ENCODE peak calls at places on chromosome 9, in nine cellular contexts. One of them, this sample, is unnamed.

GRCh38 chr9:15287309-15287708 is 19.7 kb downstream of the TTC39B start:
- DNase-seq in Panc1: no peak
- DNase-seq in A673: no peak
- DNase-seq in A172: no peak
- DNase-seq in SJSA1: no peak
- DNase-seq in heart right ventricle: no peak
- DNase-seq in fibroblast of pulmonary artery: no peak
- DNase-seq in activated T-helper 1 cell treated with Interleukin-2 at 50 U/mL for 16 hours: no peak
- DNase-seq in NCI-H446 treated with DMSO at 0.1 percent for 48 hours: no peak
- DNase-seq in this sample: peak; percentile 17

GRCh38 chr9:38164659-38165221 is 95.7 kb upstream of the SHB start:
- DNase-seq in Panc1: no peak
- DNase-seq in A673: no peak
- DNase-seq in A172: no peak
- DNase-seq in SJSA1: no peak
- DNase-seq in heart right ventricle: no peak
- DNase-seq in fibroblast of pulmonary artery: no peak
- DNase-seq in activated T-helper 1 cell treated with Interleukin-2 at 50 U/mL for 16 hours: no peak
- DNase-seq in NCI-H446 treated with DMSO at 0.1 percent for 48 hours: no peak
- DNase-seq in this sample: no peak

GRCh38 chr9:112755059-112755458 is 4.5 kb downstream of the SNX30 start:
- DNase-seq in Panc1: no peak
- DNase-seq in A673: no peak
- DNase-seq in A172: no peak
- DNase-seq in SJSA1: no peak
- DNase-seq in heart right ventricle: no peak
- DNase-seq in fibroblast of pulmonary artery: peak; percentile 62
- DNase-seq in activated T-helper 1 cell treated with Interleukin-2 at 50 U/mL for 16 hours: no peak
- DNase-seq in NCI-H446 treated with DMSO at 0.1 percent for 48 hours: no peak
- DNase-seq in this sample: peak; percentile 44

GRCh38 chr9:6759114-6759977 is 1.6 kb downstream of the KDM4C start:
- DNase-seq in Panc1: no peak
- DNase-seq in A673: peak; percentile 42
- DNase-seq in A172: peak; percentile 63
- DNase-seq in SJSA1: no peak
- DNase-seq in heart right ventricle: no peak
- DNase-seq in fibroblast of pulmonary artery: peak; percentile 83
- DNase-seq in activated T-helper 1 cell treated with Interleukin-2 at 50 U/mL for 16 hours: no peak
- DNase-seq in NCI-H446 treated with DMSO at 0.1 percent for 48 hours: peak; percentile 22
- DNase-seq in this sample: peak; percentile 37

GRCh38 chr9:81588148-81588874 is 101.0 kb downstream of the TLE1 start:
- DNase-seq in Panc1: peak; percentile 85
- DNase-seq in A673: no peak
- DNase-seq in A172: no peak
- DNase-seq in SJSA1: peak; percentile 54
- DNase-seq in heart right ventricle: no peak
- DNase-seq in fibroblast of pulmonary artery: peak; percentile 61
- DNase-seq in activated T-helper 1 cell treated with Interleukin-2 at 50 U/mL for 16 hours: no peak
- DNase-seq in NCI-H446 treated with DMSO at 0.1 percent for 48 hours: no peak
- DNase-seq in this sample: peak; percentile 63

GRCh38 chr9:137515338-137515724 is 34.9 kb downstream of the PNPLA7 start:
- DNase-seq in Panc1: no peak
- DNase-seq in A673: no peak
- DNase-seq in A172: no peak
- DNase-seq in SJSA1: no peak
- DNase-seq in heart right ventricle: no peak
- DNase-seq in fibroblast of pulmonary artery: no peak
- DNase-seq in activated T-helper 1 cell treated with Interleukin-2 at 50 U/mL for 16 hours: no peak
- DNase-seq in NCI-H446 treated with DMSO at 0.1 percent for 48 hours: no peak
- DNase-seq in this sample: no peak

GRCh38 chr9:97304586-97304985 is 2.9 kb upstream of the CCDC180 start:
- DNase-seq in Panc1: no peak
- DNase-seq in A673: no peak
- DNase-seq in A172: no peak
- DNase-seq in SJSA1: no peak
- DNase-seq in heart right ventricle: no peak
- DNase-seq in fibroblast of pulmonary artery: no peak
- DNase-seq in activated T-helper 1 cell treated with Interleukin-2 at 50 U/mL for 16 hours: no peak
- DNase-seq in NCI-H446 treated with DMSO at 0.1 percent for 48 hours: no peak
- DNase-seq in this sample: no peak

GRCh38 chr9:5650356-5651105 is 21.6 kb downstream of the RIC1 start:
- DNase-seq in Panc1: no peak
- DNase-seq in A673: no peak
- DNase-seq in A172: no peak
- DNase-seq in SJSA1: no peak
- DNase-seq in heart right ventricle: no peak
- DNase-seq in fibroblast of pulmonary artery: no peak
- DNase-seq in activated T-helper 1 cell treated with Interleukin-2 at 50 U/mL for 16 hours: no peak
- DNase-seq in NCI-H446 treated with DMSO at 0.1 percent for 48 hours: no peak
- DNase-seq in this sample: no peak

GRCh38 chr9:109771084-109771483 is 8.9 kb upstream of the PALM2AKAP2 start:
- DNase-seq in Panc1: no peak
- DNase-seq in A673: peak; percentile 35
- DNase-seq in A172: peak; percentile 86
- DNase-seq in SJSA1: peak; percentile 88
- DNase-seq in heart right ventricle: no peak
- DNase-seq in fibroblast of pulmonary artery: peak; percentile 65
- DNase-seq in activated T-helper 1 cell treated with Interleukin-2 at 50 U/mL for 16 hours: no peak
- DNase-seq in NCI-H446 treated with DMSO at 0.1 percent for 48 hours: no peak
- DNase-seq in this sample: no peak

GRCh38 chr9:131494296-131494870 is 8.3 kb upstream of the POMT1 start:
- DNase-seq in Panc1: no peak
- DNase-seq in A673: no peak
- DNase-seq in A172: no peak
- DNase-seq in SJSA1: no peak
- DNase-seq in heart right ventricle: no peak
- DNase-seq in fibroblast of pulmonary artery: no peak
- DNase-seq in activated T-helper 1 cell treated with Interleukin-2 at 50 U/mL for 16 hours: no peak
- DNase-seq in NCI-H446 treated with DMSO at 0.1 percent for 48 hours: no peak
- DNase-seq in this sample: no peak

GRCh38 chr9:135970128-135970815 is 9.1 kb upstream of the UBAC1 start:
- DNase-seq in Panc1: no peak
- DNase-seq in A673: peak; percentile 58
- DNase-seq in A172: no peak
- DNase-seq in SJSA1: no peak
- DNase-seq in heart right ventricle: no peak
- DNase-seq in fibroblast of pulmonary artery: no peak
- DNase-seq in activated T-helper 1 cell treated with Interleukin-2 at 50 U/mL for 16 hours: no peak
- DNase-seq in NCI-H446 treated with DMSO at 0.1 percent for 48 hours: no peak
- DNase-seq in this sample: no peak

GRCh38 chr9:132147839-132148238 is 14.0 kb upstream of the NTNG2 start:
- DNase-seq in Panc1: no peak
- DNase-seq in A673: no peak
- DNase-seq in A172: no peak
- DNase-seq in SJSA1: no peak
- DNase-seq in heart right ventricle: no peak
- DNase-seq in fibroblast of pulmonary artery: no peak
- DNase-seq in activated T-helper 1 cell treated with Interleukin-2 at 50 U/mL for 16 hours: no peak
- DNase-seq in NCI-H446 treated with DMSO at 0.1 percent for 48 hours: no peak
- DNase-seq in this sample: no peak

This sample was measured in colonic mucosa.